ENCODE peak calls at places on chromosomes 7 and 10, in ten cellular contexts. N is GM04503; W is G401; B is activated effector memory CD4-positive, alpha-beta T cell treated with anti-CD3 and anti-CD28 coated beads, Interleukin-2, amount 50 U/mL, for 16 hours; I is NCI-H1694 treated with DMSO at 0.1 percent for 48 hours; U is NCI-H1105 treated with DMSO at 0.1 percent for 48 hours; E is endothelial cell; D is HT1080; S is occipital lobe; X is GM23248. A is an unnamed sample.

GRCh38 chr7:130930260-130930659 is 196.3 kb upstream of the KLF14 start:
- DNase-seq in N (no peak), W (no peak), B (peak; percentile 82), I (no peak), U (no peak), E (no peak), D (no peak), S (no peak), X (no peak), A (no peak)

GRCh38 chr10:119663866-119664698 is 12.9 kb downstream of the BAG3 start:
- DNase-seq in N (no peak), W (no peak), B (peak; percentile 72), I (no peak), U (no peak), E (no peak), D (no peak), S (no peak), X (peak; percentile 62), A (no peak)

GRCh38 chr10:131742371-131743000 is 158.3 kb upstream of the PPP2R2D start:
- DNase-seq in N (no peak), W (no peak), B (peak; percentile 27), I (no peak), U (no peak), E (no peak), D (no peak), S (no peak), X (no peak), A (no peak)

GRCh38 chr7:130875265-130875741 is 141.3 kb upstream of the KLF14 start:
- DNase-seq in N (no peak), W (peak; percentile 74), B (peak; percentile 81), I (no peak), U (peak; percentile 16), E (peak; percentile 69), D (no peak), S (no peak), X (peak; percentile 58), A (no peak)

GRCh38 chr7:11216276-11216675 is 242.6 kb downstream of the PHF14 start:
- DNase-seq in N (no peak), W (no peak), B (no peak), I (no peak), U (no peak), E (no peak), D (no peak), S (no peak), X (no peak), A (no peak)

GRCh38 chr10:102118867-102119266 is 1.3 kb downstream of the LDB1 start:
- DNase-seq in N (no peak), W (peak; percentile 42), B (peak; percentile 71), I (no peak), U (no peak), E (no peak), D (no peak), S (no peak), X (peak; percentile 53), A (no peak)

GRCh38 chr7:151140826-151141225 is 26.7 kb downstream of the GBX1 start:
- DNase-seq in N (no peak), W (no peak), B (no peak), I (no peak), U (no peak), E (no peak), D (no peak), S (no peak), X (no peak), A (no peak)

GRCh38 chr10:25547391-25547790 is 372.6 kb downstream of the GPR158 start:
- DNase-seq in N (no peak), W (no peak), B (no peak), I (no peak), U (no peak), E (peak; percentile 15), D (peak; percentile 52), S (no peak), X (no peak), A (no peak)

GRCh38 chr10:22648547-22648961 is 65.8 kb downstream of the PIP4K2A start:
- DNase-seq in N (peak; percentile 93), W (no peak), B (no peak), I (no peak), U (no peak), E (no peak), D (peak; percentile 19), S (no peak), X (peak; percentile 71), A (no peak)

GRCh38 chr10:133419211-133419950 is 5.0 kb downstream of the SPRN start:
- DNase-seq in N (no peak), W (no peak), B (no peak), I (no peak), U (no peak), E (no peak), D (no peak), S (no peak), X (no peak), A (no peak)

GRCh38 chr10:30591249-30591670 is 38.3 kb downstream of the LYZL2 start:
- DNase-seq in N (no peak), W (peak; percentile 63), B (no peak), I (peak; percentile 41), U (peak; percentile 19), E (peak; percentile 39), D (peak; percentile 33), S (no peak), X (peak; percentile 67), A (no peak)

GRCh38 chr7:6392712-6393666 is 54.8 kb downstream of the DAGLB start:
- DNase-seq in N (no peak), W (no peak), B (peak; percentile 67), I (no peak), U (no peak), E (no peak), D (peak; percentile 79), S (no peak), X (peak; percentile 90), A (no peak)

GRCh38 chr10:73588656-73589055 is 2.5 kb downstream of the USP54 start:
- DNase-seq in N (no peak), W (no peak), B (no peak), I (no peak), U (no peak), E (no peak), D (no peak), S (no peak), X (peak; percentile 51), A (no peak)

GRCh38 chr7:40922316-40922670 is 780.6 kb downstream of the INHBA start:
- DNase-seq in N (peak; percentile 84), W (no peak), B (no peak), I (no peak), U (no peak), E (no peak), D (peak; percentile 39), S (no peak), X (peak; percentile 97), A (no peak)

GRCh38 chr7:29844614-29845013 is 38.3 kb downstream of the WIPF3 start:
- DNase-seq in N (no peak), W (no peak), B (no peak), I (no peak), U (no peak), E (no peak), D (no peak), S (no peak), X (no peak), A (no peak)

GRCh38 chr7:155948845-155949244 is 136.6 kb upstream of the SHH start:
- DNase-seq in N (no peak), W (no peak), B (no peak), I (no peak), U (no peak), E (no peak), D (no peak), S (no peak), X (no peak), A (peak; percentile 26)

GRCh38 chr10:58488921-58489320 is 23.8 kb upstream of the BICC1 start:
- DNase-seq in N (no peak), W (no peak), B (no peak), I (no peak), U (no peak), E (no peak), D (peak; percentile 21), S (no peak), X (peak; percentile 81), A (no peak)

GRCh38 chr7:128022631-128023532 is 8.4 kb downstream of the LRRC4 start:
- DNase-seq in N (peak; percentile 42), W (no peak), B (no peak), I (no peak), U (no peak), E (no peak), D (peak; percentile 83), S (no peak), X (peak; percentile 72), A (no peak)

GRCh38 chr7:2934211-2934731 is 90.2 kb upstream of the GNA12 start:
- DNase-seq in N (peak; percentile 5), W (no peak), B (peak; percentile 61), I (no peak), U (no peak), E (no peak), D (peak; percentile 73), S (no peak), X (peak; percentile 79), A (peak; percentile 35)

GRCh38 chr10:26486985-26487850 is 49.1 kb downstream of the APBB1IP start:
- DNase-seq in N (peak; percentile 55), W (no peak), B (peak; percentile 85), I (no peak), U (no peak), E (no peak), D (peak; percentile 96), S (no peak), X (peak; percentile 99), A (no peak)

GRCh38 chr7:100430450-100431285 is 1.0 kb downstream of the MEPCE start:
- DNase-seq in N (no peak), W (no peak), B (peak; percentile 81), I (no peak), U (no peak), E (no peak), D (no peak), S (no peak), X (peak; percentile 55), A (no peak)

GRCh38 chr10:46998192-46998591 is 87.0 kb downstream of the PTPN20 start:
- DNase-seq in N (no peak), W (no peak), B (no peak), I (no peak), U (no peak), E (no peak), D (no peak), S (no peak), X (no peak), A (no peak)

GRCh38 chr10:35640474-35640873 is 1.6 kb downstream of the FZD8 start:
- DNase-seq in N (no peak), W (peak; percentile 16), B (peak; percentile 69), I (peak; percentile 22), U (peak; percentile 61), E (peak; percentile 76), D (peak; percentile 52), S (peak; percentile 30), X (peak; percentile 91), A (peak; percentile 76)

GRCh38 chr10:86346169-86346793 is 20.3 kb downstream of the GRID1 start:
- DNase-seq in N (no peak), W (no peak), B (peak; percentile 50), I (no peak), U (no peak), E (no peak), D (no peak), S (no peak), X (no peak), A (no peak)

GRCh38 chr7:123865517-123866117 is 20.6 kb downstream of the HYAL4 start:
- DNase-seq in N (peak; percentile 7), W (peak; percentile 66), B (no peak), I (peak; percentile 35), U (peak; percentile 62), E (peak; percentile 58), D (peak; percentile 56), S (peak; percentile 2), X (peak; percentile 66), A (no peak)